ENCODE peak calls at places on chromosomes 5 and 9, in ten cellular contexts. R is stimulated activated CD8-positive, alpha-beta memory T cell treated with anti-CD3 and anti-CD28 coated beads, Interleukin-7, amount 100 ng/mL, for 1 hour; X is endodermal cell; F is EL; L is progenitor cell of endocrine pancreas; T is HuH-7; H is choroid plexus epithelial cell; J is stromal cell of bone marrow; O is dermis blood vessel endothelial cell; W is MM.1S. M is an unnamed sample.

GRCh38 chr5:155954739-155955445 is 372.1 kb upstream of the SGCD start:
- DNase-seq in X (no peak), J (no peak), F (no peak), O (no peak), T (no peak), R (no peak), W (no peak), L (no peak), H (no peak), M (no peak)

GRCh38 chr9:88196456-88196855 is 58.2 kb upstream of the SPATA31C2 start:
- DNase-seq in R (no peak), T (no peak), L (no peak), W (no peak), J (no peak), H (no peak), O (no peak), F (no peak), X (no peak), M (no peak)

GRCh38 chr9:114153761-114154596 is 1.4 kb upstream of the COL27A1 start:
- DNase-seq in T (peak; percentile 92), F (peak; percentile 51), O (no peak), X (peak; percentile 91), H (no peak), W (no peak), J (no peak), R (no peak), L (peak; percentile 59), M (no peak)

GRCh38 chr5:166722939-166723338 is 1568.5 kb upstream of the WWC1 start:
- DNase-seq in W (no peak), L (no peak), J (no peak), O (no peak), T (no peak), H (peak; percentile 80), X (no peak), F (no peak), R (no peak), M (peak; percentile 32)

GRCh38 chr5:124871299-124871698 is 124.9 kb upstream of the ZNF608 start:
- DNase-seq in F (peak; percentile 25), J (peak; percentile 69), T (no peak), H (no peak), X (no peak), L (no peak), O (peak; percentile 33), W (no peak), R (no peak), M (peak; percentile 52)

GRCh38 chr5:443239-444151 is 519 bp downstream of the EXOC3 start:
- DNase-seq in T (peak; percentile 43), R (no peak), H (no peak), W (peak; percentile 10), F (no peak), X (no peak), J (no peak), L (no peak), O (no peak), M (no peak)

GRCh38 chr5:893137-893506 is 438 bp downstream of the TRIP13 start:
- DNase-seq in L (no peak), T (no peak), R (no peak), W (peak; percentile 21), F (no peak), O (no peak), J (no peak), X (no peak), H (no peak), M (no peak)

GRCh38 chr5:82142928-82143577 is 135.1 kb downstream of the RPS23 start:
- DNase-seq in J (no peak), T (no peak), R (no peak), X (no peak), H (no peak), F (no peak), L (no peak), W (no peak), O (no peak), M (no peak)

GRCh38 chr9:347667-348292 is 133.1 kb downstream of the DOCK8 start:
- DNase-seq in O (peak; percentile 64), R (no peak), X (no peak), J (peak; percentile 15), H (peak; percentile 61), L (no peak), W (no peak), F (peak; percentile 31), T (peak; percentile 7), M (peak; percentile 58)

GRCh38 chr9:84736076-84736475 is 66.5 kb downstream of the NTRK2 start:
- DNase-seq in L (no peak), J (no peak), F (peak; percentile 8), X (peak; percentile 71), O (no peak), R (no peak), H (no peak), W (no peak), T (no peak), M (no peak)

GRCh38 chr9:123816817-123817472 is 113.0 kb downstream of the DENND1A start:
- DNase-seq in R (no peak), W (no peak), F (no peak), X (no peak), J (no peak), H (no peak), L (no peak), O (peak; percentile 88), T (no peak), M (no peak)

GRCh38 chr9:73810585-73811215 is 659.0 kb downstream of the ANXA1 start:
- DNase-seq in W (no peak), F (no peak), J (no peak), H (peak; percentile 97), X (no peak), T (no peak), L (no peak), R (no peak), O (no peak), M (peak; percentile 45)

GRCh38 chr5:176183321-176184074 is 54.7 kb upstream of the SIMC1 start:
- DNase-seq in W (no peak), J (no peak), O (no peak), T (no peak), R (no peak), L (no peak), F (no peak), X (peak; percentile 79), H (no peak), M (no peak)

GRCh38 chr5:76622973-76623596 is at the start of gene F2RL2:
- DNase-seq in X (peak; percentile 78), W (no peak), T (peak; percentile 21), O (peak; percentile 77), R (no peak), J (peak; percentile 51), H (peak; percentile 83), L (no peak), F (peak; percentile 90), M (peak; percentile 71)

GRCh38 chr9:13213337-13213736 is 66.2 kb downstream of the MPDZ start:
- DNase-seq in T (no peak), J (peak; percentile 16), O (peak; percentile 57), X (no peak), H (peak; percentile 61), L (no peak), R (no peak), F (peak; percentile 23), W (peak; percentile 9), M (peak; percentile 29)

GRCh38 chr5:54794437-54794970 is 190.9 kb downstream of the ESM1 start:
- DNase-seq in H (no peak), J (no peak), X (no peak), F (no peak), W (no peak), T (no peak), R (no peak), O (no peak), L (no peak), M (no peak)

GRCh38 chr9:110502842-110503241 is 76.7 kb downstream of the SVEP1 start:
- DNase-seq in O (no peak), X (no peak), R (no peak), T (no peak), H (peak; percentile 39), W (peak; percentile 57), F (no peak), L (no peak), J (no peak), M (no peak)

GRCh38 chr5:159913481-159913880 is 2.8 kb upstream of the ADRA1B start:
- DNase-seq in H (peak; percentile 71), L (no peak), J (no peak), F (no peak), X (no peak), R (no peak), W (no peak), O (no peak), T (no peak), M (no peak)

GRCh38 chr5:83322273-83322924 is 149.1 kb upstream of the VCAN start:
- DNase-seq in T (no peak), F (peak; percentile 47), X (no peak), O (no peak), L (no peak), H (peak; percentile 11), R (no peak), W (no peak), J (no peak), M (no peak)

GRCh38 chr9:80841888-80842287 is 847.5 kb downstream of the TLE1 start:
- DNase-seq in R (no peak), J (no peak), F (no peak), X (no peak), O (no peak), H (peak; percentile 18), L (no peak), T (no peak), W (no peak), M (no peak)

GRCh38 chr9:121701736-121702261 is 50.4 kb downstream of the DAB2IP start:
- DNase-seq in R (no peak), W (no peak), F (no peak), X (no peak), L (no peak), T (no peak), J (no peak), H (no peak), O (no peak), M (no peak)

GRCh38 chr5:172007795-172008465 is 1.5 kb upstream of the FBXW11 start:
- DNase-seq in H (peak; percentile 56), O (peak; percentile 7), L (no peak), T (no peak), F (peak; percentile 61), R (no peak), X (no peak), W (no peak), J (no peak), M (peak; percentile 48)

GRCh38 chr9:115254781-115255180 is 136.8 kb upstream of the TNC start:
- DNase-seq in R (no peak), T (no peak), W (no peak), X (no peak), L (no peak), O (no peak), H (no peak), J (no peak), F (no peak), M (peak; percentile 94)

GRCh38 chr5:102807878-102808502 is 52.9 kb downstream of the PAM start:
- DNase-seq in T (no peak), H (peak; percentile 59), J (no peak), X (peak; percentile 75), R (no peak), O (peak; percentile 67), F (peak; percentile 41), L (no peak), W (no peak), M (peak; percentile 67)

GRCh38 chr5:58481828-58482227 is 9.4 kb upstream of the GAPT start:
- DNase-seq in W (no peak), H (no peak), R (no peak), T (no peak), L (no peak), O (no peak), F (no peak), X (no peak), J (no peak), M (no peak)